ENCODE peak calls at places on chromosomes 3 and 15, in ten cellular contexts. M, B, H, W, Z, D, F, L, Q and P are unnamed samples.

GRCh38 chr3:111248406-111248805 is 176.8 kb downstream of the NECTIN3 start:
- DNase-seq in D (no peak), H (no peak), Q (no peak), F (no peak), L (no peak), Z (no peak), W (no peak), M (no peak), B (no peak), P (no peak)

GRCh38 chr15:57079446-57079845 is 161.0 kb downstream of the TCF12 start:
- DNase-seq in L (peak; percentile 59), B (no peak), Q (no peak), D (no peak), F (no peak), H (no peak), Z (no peak), M (no peak), W (no peak), P (no peak)

GRCh38 chr3:69252631-69253030 is 130.2 kb upstream of the LMOD3 start:
- DNase-seq in W (no peak), L (no peak), Z (no peak), H (no peak), B (no peak), Q (no peak), D (no peak), F (peak; percentile 48), M (no peak), P (no peak)

GRCh38 chr3:53303957-53304356 is 43.4 kb downstream of the DCP1A start:
- DNase-seq in F (no peak), D (peak; percentile 70), M (no peak), W (no peak), Z (no peak), L (no peak), Q (no peak), B (no peak), H (no peak), P (no peak)

GRCh38 chr15:67383903-67384302 is 129.3 kb downstream of the IQCH start:
- DNase-seq in H (no peak), B (no peak), F (no peak), Z (no peak), Q (no peak), W (no peak), L (peak; percentile 25), M (no peak), D (peak; percentile 16), P (no peak)

GRCh38 chr15:92611995-92612745 is 43.4 kb downstream of the FAM174B start:
- DNase-seq in W (no peak), H (no peak), L (no peak), F (no peak), D (no peak), B (no peak), M (no peak), Q (no peak), Z (no peak), P (no peak)

GRCh38 chr3:15330031-15330596 is 2.3 kb downstream of the SH3BP5 start:
- DNase-seq in F (no peak), L (peak; percentile 75), H (peak; percentile 77), Z (no peak), W (no peak), Q (no peak), D (peak; percentile 91), B (peak; percentile 63), M (no peak), P (no peak)

GRCh38 chr15:71781179-71781964 is 29.0 kb upstream of the NR2E3 start:
- DNase-seq in Z (no peak), M (no peak), D (peak; percentile 38), H (no peak), F (no peak), B (peak; percentile 14), L (peak; percentile 51), W (no peak), Q (no peak), P (no peak)

GRCh38 chr3:157122116-157122515 is 37.8 kb downstream of the CCNL1 start:
- DNase-seq in Q (peak; percentile 96), Z (no peak), L (peak; percentile 91), F (peak; percentile 93), B (no peak), H (peak; percentile 79), M (no peak), W (no peak), D (peak; percentile 95), P (no peak)

GRCh38 chr3:118445036-118445435 is 589.6 kb downstream of the IGSF11 start:
- DNase-seq in M (no peak), Q (no peak), W (no peak), D (no peak), B (no peak), H (no peak), F (no peak), L (no peak), Z (no peak), P (no peak)

GRCh38 chr3:117761992-117762944 is 1052.7 kb downstream of the TUSC7 start:
- DNase-seq in D (peak; percentile 46), H (no peak), Q (no peak), Z (no peak), L (no peak), F (no peak), W (no peak), B (no peak), M (no peak), P (no peak)

DNA sequence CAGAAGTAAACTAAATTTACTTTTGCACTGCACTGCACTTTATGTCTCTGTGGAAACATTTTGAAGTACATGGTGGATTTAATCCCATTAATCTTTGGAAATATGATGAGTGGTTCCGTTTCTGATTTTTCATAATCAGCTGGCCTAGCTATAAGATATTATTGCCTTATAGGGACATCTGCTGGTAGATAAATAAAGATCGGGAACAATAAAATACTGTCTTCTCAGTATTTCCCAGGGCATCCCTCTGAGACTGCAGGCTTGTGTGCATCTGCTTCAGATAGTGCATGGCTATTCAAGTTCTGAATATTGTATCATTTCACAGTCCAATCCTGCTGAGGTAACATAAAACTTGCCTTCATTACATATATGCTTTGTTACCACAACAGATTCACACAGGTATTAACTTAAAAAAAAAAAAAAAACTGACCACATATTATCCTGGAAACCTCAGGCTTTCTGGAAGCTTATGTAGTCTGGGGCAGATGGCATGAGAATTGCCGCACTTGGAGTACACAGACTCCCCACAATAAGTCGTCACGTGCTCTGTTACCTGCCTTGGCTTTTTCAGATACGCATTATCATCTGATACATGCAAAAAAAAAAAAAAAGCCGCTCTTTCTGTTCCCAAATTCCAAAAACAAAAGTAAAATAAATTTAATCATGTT is 330.8 kb upstream of the AGTR1 start:
- DNase-seq in F (no peak), L (peak; percentile 29), D (peak; percentile 38), W (no peak), H (no peak), B (no peak), M (no peak), Z (no peak), Q (no peak), P (no peak)
- TF ChIP-seq CTCF in F (no peak), L (peak; percentile 25), D (peak; percentile 32), W (no peak), H (no peak), B (no peak), M (no peak), Z (peak; percentile 31), Q (peak; percentile 36), P (no peak)

GRCh38 chr3:11846281-11847034 is at the start of gene TAMM41:
- DNase-seq in D (peak; percentile 85), L (peak; percentile 87), M (peak; percentile 91), Z (peak; percentile 91), Q (peak; percentile 45), H (peak; percentile 80), B (peak; percentile 24), F (peak; percentile 62), W (peak; percentile 88), P (peak; percentile 81)

GRCh38 chr3:11847035-11847394 is 330 bp upstream of the TAMM41 start:
- DNase-seq in B (no peak), H (no peak), L (no peak), Q (no peak), D (no peak), Z (no peak), W (no peak), F (no peak), M (no peak), P (no peak)

GRCh38 chr3:11847607-11848006 is 922 bp upstream of the TAMM41 start:
- DNase-seq in H (no peak), Q (no peak), D (no peak), L (no peak), F (no peak), M (no peak), W (no peak), B (no peak), Z (peak; percentile 56), P (no peak)

GRCh38 chr3:11853450-11853849 is 6.8 kb upstream of the TAMM41 start:
- DNase-seq in L (no peak), Z (no peak), Q (no peak), D (no peak), H (no peak), M (no peak), B (no peak), F (no peak), W (no peak), P (no peak)

GRCh38 chr3:11850003-11850402 is 3.3 kb upstream of the TAMM41 start:
- DNase-seq in B (no peak), D (no peak), H (no peak), Q (no peak), Z (peak; percentile 63), W (no peak), M (no peak), F (no peak), L (no peak), P (no peak)
- TF ChIP-seq CTCF in B (no peak), D (no peak), H (no peak), Q (no peak), Z (peak; percentile 54), W (no peak), M (no peak), F (no peak), L (no peak), P (no peak)

DNA sequence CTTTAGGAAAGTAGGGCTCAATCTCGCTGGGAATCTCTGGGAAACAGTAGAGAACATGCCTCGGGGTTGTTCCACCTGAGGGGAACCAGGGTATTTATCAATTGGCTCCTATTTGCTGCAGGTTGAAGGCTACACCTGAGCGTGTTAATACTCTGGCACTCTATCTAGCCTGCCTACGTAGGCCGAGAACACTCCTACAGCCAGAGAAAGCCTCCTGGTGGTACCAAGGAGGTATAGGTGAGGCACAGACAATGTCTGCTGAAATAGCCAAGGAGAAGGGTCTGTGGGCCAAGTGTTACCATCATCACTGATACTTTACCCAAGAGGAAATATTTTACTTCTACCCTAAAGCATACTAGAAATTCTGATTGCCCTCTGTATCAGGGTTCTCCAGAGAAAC is 341.0 kb upstream of the UBE2E2 start:
- DNase-seq in Q (no peak), F (no peak), L (no peak), B (no peak), W (no peak), Z (peak; percentile 62), H (no peak), M (no peak), D (no peak), P (no peak)
- TF ChIP-seq CTCF in Q (no peak), F (no peak), L (no peak), B (no peak), W (no peak), Z (peak; percentile 82), H (no peak), M (no peak), D (no peak), P (no peak)

DNA sequence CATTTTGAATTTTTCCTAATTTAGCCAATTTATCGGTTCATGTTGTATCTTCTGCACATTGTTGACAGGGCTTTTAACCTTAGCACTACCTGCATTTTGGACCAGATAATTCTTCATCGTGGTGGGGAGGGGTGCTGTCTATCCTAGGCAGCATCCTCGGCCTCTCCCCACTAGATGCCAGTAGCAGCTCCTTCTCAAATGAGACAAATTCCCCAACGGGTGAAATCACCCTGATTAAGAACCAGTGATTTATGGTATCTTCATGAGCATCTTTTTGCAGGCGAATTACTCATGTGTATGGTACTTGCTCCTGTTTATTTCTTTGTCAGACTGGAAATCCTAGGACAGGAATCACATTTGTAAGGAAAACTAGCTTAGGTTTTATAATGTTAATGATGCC is 68.0 kb downstream of the C3orf70 start:
- DNase-seq in D (peak; percentile 2), Z (no peak), M (no peak), B (peak; percentile 73), F (peak; percentile 35), L (no peak), H (no peak), Q (peak; percentile 11), W (no peak), P (no peak)
- TF ChIP-seq CTCF in D (no peak), Z (peak; percentile 7), M (no peak), B (peak; percentile 65), F (peak; percentile 59), L (no peak), H (no peak), Q (peak; percentile 31), W (no peak), P (no peak)